ENCODE peak calls at places on chromosomes 2 and 18, in seven cellular contexts. J, D, S, C, H, R and M are unnamed samples.

GRCh38 chr2:176325732-176326131 is 56.5 kb downstream of the MTX2 start:
- DNase-seq in C (no peak), H (no peak), J (no peak), R (no peak), S (no peak), D (no peak), M (no peak)

GRCh38 chr18:45166341-45167108 is 448.8 kb upstream of the SLC14A2 start:
- DNase-seq in C (no peak), J (peak), D (no peak), S (no peak), H (no peak), R (no peak), M (no peak)

GRCh38 chr18:48201337-48201705 is 207.9 kb downstream of the ZBTB7C start:
- DNase-seq in R (no peak), D (no peak), C (peak), S (no peak), J (peak), H (no peak), M (no peak)

GRCh38 chr2:86747708-86748627 is 27.9 kb downstream of the RMND5A start:
- DNase-seq in J (peak), S (no peak), H (no peak), C (peak), D (no peak), R (no peak), M (no peak)

GRCh38 chr2:142596334-142597088 is 281.0 kb upstream of the KYNU start:
- DNase-seq in S (no peak), J (no peak), C (no peak), D (no peak), H (no peak), R (no peak), M (no peak)

GRCh38 chr18:62209046-62209445 is 22.0 kb downstream of the RELCH start:
- DNase-seq in D (no peak), H (no peak), C (no peak), S (no peak), J (no peak), R (no peak), M (no peak)

GRCh38 chr2:21194828-21195227 is 71.1 kb downstream of the TDRD15 start:
- DNase-seq in J (no peak), D (no peak), H (no peak), S (no peak), C (no peak), R (no peak), M (peak)

GRCh38 chr2:120110062-120110362 is 97.1 kb downstream of the EPB41L5 start:
- DNase-seq in C (no peak), D (no peak), R (no peak), H (no peak), J (no peak), S (no peak), M (no peak)

GRCh38 chr2:88048541-88048940 is 7.0 kb downstream of the KRCC1 start:
- DNase-seq in C (no peak), S (no peak), J (no peak), D (no peak), R (no peak), H (no peak), M (no peak)

GRCh38 chr2:121289271-121289670 is 4.3 kb upstream of the TFCP2L1 start:
- DNase-seq in R (no peak), C (no peak), D (no peak), J (no peak), S (no peak), H (no peak), M (no peak)

GRCh38 chr2:240583774-240584173 is 2.8 kb upstream of the CAPN10 start:
- DNase-seq in S (no peak), J (no peak), C (no peak), R (no peak), D (no peak), H (no peak), M (no peak)

GRCh38 chr2:183868153-183868552 is 730.2 kb upstream of the ZNF804A start:
- DNase-seq in R (no peak), C (no peak), S (no peak), H (no peak), J (no peak), D (no peak), M (no peak)

GRCh38 chr2:233980955-233981555 is 63.9 kb downstream of the TRPM8 start:
- DNase-seq in H (no peak), S (no peak), J (no peak), D (no peak), C (no peak), R (no peak), M (no peak)

GRCh38 chr2:195331124-195331523 is 325.9 kb upstream of the SLC39A10 start:
- DNase-seq in J (no peak), C (no peak), S (no peak), H (no peak), D (no peak), R (no peak), M (no peak)

GRCh38 chr2:100893753-100894530 is 74.0 kb downstream of the NPAS2 start:
- DNase-seq in C (peak), S (no peak), R (no peak), J (no peak), D (no peak), H (no peak), M (no peak)

GRCh38 chr2:16123881-16124780 is 183.8 kb downstream of the MYCN start:
- DNase-seq in H (no peak), J (no peak), D (no peak), S (no peak), R (no peak), C (no peak), M (no peak)

GRCh38 chr18:44536619-44537018 is 144.1 kb upstream of the SETBP1 start:
- DNase-seq in S (no peak), R (no peak), H (no peak), C (no peak), J (no peak), D (no peak), M (no peak)

GRCh38 chr18:27921904-27922541 is 254.9 kb downstream of the CDH2 start:
- DNase-seq in C (peak), H (no peak), S (no peak), J (peak), R (no peak), D (no peak), M (no peak)

GRCh38 chr2:127605691-127606277 is 40.2 kb upstream of the GPR17 start:
- DNase-seq in R (no peak), D (no peak), J (no peak), C (no peak), S (peak), H (no peak), M (no peak)

GRCh38 chr2:238971318-238972145 is 123.6 kb downstream of the TWIST2 start:
- DNase-seq in D (no peak), S (no peak), C (no peak), R (no peak), H (no peak), J (no peak), M (no peak)

GRCh38 chr2:64522843-64523428 is 1.2 kb upstream of the AFTPH start:
- DNase-seq in D (peak), H (peak), R (peak), C (peak), S (no peak), J (peak), M (peak)

GRCh38 chr18:74375999-74376398 is 60.4 kb downstream of the C18orf63 start:
- DNase-seq in J (no peak), C (no peak), R (no peak), H (no peak), S (no peak), D (no peak), M (no peak)

GRCh38 chr18:79903071-79903635 is 48.3 kb downstream of the SLC66A2 start:
- DNase-seq in H (no peak), S (peak), D (no peak), C (no peak), R (peak), J (no peak), M (no peak)

GRCh38 chr2:216634317-216635148 is 1.3 kb downstream of the IGFBP2 start:
- DNase-seq in D (no peak), R (no peak), J (no peak), S (no peak), H (no peak), C (no peak), M (no peak)

GRCh38 chr2:191916826-191917225 is 69.9 kb upstream of the CAVIN2 start:
- DNase-seq in S (no peak), D (no peak), R (no peak), H (no peak), J (no peak), C (no peak), M (no peak)

GRCh38 chr2:232525796-232526195 is at the start of gene CHRND:
- DNase-seq in H (no peak), D (no peak), J (no peak), R (no peak), S (no peak), C (no peak), M (peak)

GRCh38 chr2:24409700-24410556 is 49.6 kb upstream of the ITSN2 start:
- DNase-seq in S (no peak), R (no peak), D (no peak), J (peak), C (peak), H (peak), M (peak)

GRCh38 chr18:68564961-68565360 is 149.9 kb downstream of the TMX3 start:
- DNase-seq in C (no peak), H (no peak), R (no peak), S (no peak), J (no peak), D (no peak), M (no peak)

GRCh38 chr2:105932582-105932981 is 187.9 kb downstream of the NCK2 start:
- DNase-seq in H (no peak), S (no peak), C (no peak), R (no peak), D (no peak), J (no peak), M (no peak)

GRCh38 chr2:239721991-239722759 is 303.0 kb downstream of the NDUFA10 start:
- DNase-seq in C (no peak), R (peak), J (no peak), D (no peak), H (no peak), S (peak), M (no peak)

GRCh38 chr2:26849056-26850001 is 1.4 kb downstream of the DPYSL5 start:
- DNase-seq in J (no peak), R (no peak), D (peak), C (no peak), H (no peak), S (no peak), M (no peak)

GRCh38 chr2:226911932-226912331 is 76.1 kb downstream of the RHBDD1 start:
- DNase-seq in D (no peak), J (no peak), C (no peak), H (no peak), R (no peak), S (no peak), M (no peak)

GRCh38 chr18:56036673-56037072 is 448.7 kb upstream of the TCF4 start:
- DNase-seq in J (no peak), S (no peak), D (no peak), C (no peak), R (no peak), H (no peak), M (no peak)

GRCh38 chr2:225290723-225291400 is 108.6 kb upstream of the NYAP2 start:
- DNase-seq in S (no peak), H (no peak), D (no peak), J (no peak), R (no peak), C (no peak), M (no peak)

GRCh38 chr2:118224888-118225264 is 136.6 kb downstream of the INSIG2 start:
- DNase-seq in R (no peak), J (no peak), H (no peak), S (no peak), D (no peak), C (no peak), M (peak)

GRCh38 chr2:118223487-118224136 is 135.3 kb downstream of the INSIG2 start:
- DNase-seq in C (no peak), H (no peak), S (no peak), D (no peak), R (no peak), J (no peak), M (peak)

GRCh38 chr2:118221952-118222594 is 133.8 kb downstream of the INSIG2 start:
- DNase-seq in J (peak), C (peak), D (no peak), R (no peak), S (no peak), H (peak), M (peak)

GRCh38 chr2:118222643-118223486 is 134.6 kb downstream of the INSIG2 start:
- DNase-seq in D (no peak), C (no peak), J (no peak), H (no peak), S (no peak), R (no peak), M (no peak)

DNA sequence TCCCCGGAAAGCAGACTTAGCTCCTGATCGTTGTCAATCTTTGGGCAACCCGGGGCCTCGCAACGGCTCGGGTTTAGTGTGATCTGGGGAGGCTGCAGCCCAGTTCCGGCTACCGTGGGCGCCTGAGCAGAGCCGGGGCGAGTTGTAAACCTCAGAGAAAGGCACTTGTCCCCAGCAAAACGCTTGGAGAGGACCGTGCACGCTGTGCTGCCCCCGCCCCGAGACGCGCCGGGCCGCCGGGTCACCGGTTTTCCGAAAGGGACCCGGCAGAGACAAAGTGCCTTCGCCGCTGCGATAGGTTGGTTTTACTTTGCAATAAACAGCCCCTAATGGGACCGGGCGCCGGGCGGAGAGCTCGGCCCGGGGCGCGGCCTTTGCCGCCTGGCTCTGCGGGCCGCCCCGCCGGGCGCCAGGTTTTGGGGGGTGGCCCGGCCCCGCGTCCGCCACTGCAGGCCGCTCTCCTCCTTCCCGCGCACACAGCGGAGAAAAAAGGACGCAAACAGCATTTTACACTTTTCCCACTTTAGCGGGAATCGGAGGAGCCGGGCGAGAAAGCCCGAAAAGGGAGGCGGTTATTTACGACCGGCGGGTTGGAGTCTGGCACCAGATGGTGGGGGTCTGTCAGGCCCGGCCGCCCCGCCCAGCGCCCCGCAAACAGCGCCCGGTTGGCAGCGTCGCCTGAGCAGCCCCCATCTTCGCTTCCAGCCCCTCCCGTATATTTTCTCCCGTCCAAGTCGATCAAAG is 136.0 kb downstream of the INSIG2 start:
- DNase-seq in H (no peak), R (no peak), S (no peak), C (no peak), D (no peak), J (peak), M (peak)
- H3K27ac ChIP-seq in H (no peak), R (no peak), S (no peak), C (no peak), D (no peak), J (no peak), M (no peak)

GRCh38 chr2:43133336-43133707 is 93.1 kb downstream of the ZFP36L2 start:
- DNase-seq in H (no peak), J (no peak), S (no peak), C (no peak), R (no peak), D (no peak), M (no peak)

GRCh38 chr2:43131051-43131889 is 95.1 kb downstream of the ZFP36L2 start:
- DNase-seq in C (peak), J (peak), H (peak), S (peak), R (no peak), D (no peak), M (peak)

GRCh38 chr2:43133708-43134570 is 92.5 kb downstream of the ZFP36L2 start:
- DNase-seq in D (no peak), R (no peak), H (peak), C (no peak), J (no peak), S (no peak), M (no peak)

GRCh38 chr2:43131890-43132522 is 94.4 kb downstream of the ZFP36L2 start:
- DNase-seq in R (no peak), J (no peak), S (no peak), C (no peak), H (peak), D (no peak), M (no peak)

DNA sequence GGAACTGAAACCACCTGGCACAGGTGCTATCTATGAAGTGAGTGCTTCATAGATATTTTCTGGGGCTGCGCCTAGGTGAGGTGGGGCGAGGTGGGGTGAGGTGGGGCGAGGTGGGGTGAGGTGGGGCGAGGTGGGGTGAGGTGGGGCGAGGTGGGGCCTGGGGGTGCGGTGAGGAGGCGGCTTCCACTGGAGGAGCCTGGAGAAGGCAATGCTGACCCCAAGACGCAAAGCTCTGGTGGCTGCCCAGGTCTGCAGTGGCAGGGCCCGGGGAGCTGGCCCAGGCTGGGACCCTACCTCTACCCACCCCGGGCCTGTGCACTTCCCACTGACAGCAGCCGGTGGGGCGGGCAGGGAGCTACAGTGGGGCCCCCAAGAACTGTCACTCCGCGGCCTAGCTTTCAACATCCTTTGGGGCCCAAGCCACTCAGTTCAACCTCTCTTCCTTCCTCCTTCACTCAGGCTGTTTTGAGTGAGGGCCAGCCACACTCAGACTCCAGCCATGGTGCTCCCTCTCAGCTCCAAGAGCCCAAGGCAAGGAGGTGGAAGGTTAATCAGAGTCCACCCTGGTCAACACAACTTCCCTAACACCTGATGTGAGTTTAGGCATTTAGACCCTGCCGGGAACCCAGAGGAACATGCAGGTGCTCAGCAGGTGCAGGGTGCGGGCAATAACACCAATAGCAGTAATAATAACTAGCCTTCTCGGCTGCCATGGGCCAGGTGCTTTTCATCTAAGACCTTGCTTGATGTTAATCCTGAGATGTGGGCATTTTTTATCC is 93.7 kb downstream of the ZFP36L2 start:
- DNase-seq in C (no peak), J (no peak), D (no peak), S (no peak), R (no peak), H (no peak), M (no peak)
- H3K27ac ChIP-seq in C (no peak), J (peak), D (no peak), S (peak), R (peak), H (peak), M (peak)

DNA sequence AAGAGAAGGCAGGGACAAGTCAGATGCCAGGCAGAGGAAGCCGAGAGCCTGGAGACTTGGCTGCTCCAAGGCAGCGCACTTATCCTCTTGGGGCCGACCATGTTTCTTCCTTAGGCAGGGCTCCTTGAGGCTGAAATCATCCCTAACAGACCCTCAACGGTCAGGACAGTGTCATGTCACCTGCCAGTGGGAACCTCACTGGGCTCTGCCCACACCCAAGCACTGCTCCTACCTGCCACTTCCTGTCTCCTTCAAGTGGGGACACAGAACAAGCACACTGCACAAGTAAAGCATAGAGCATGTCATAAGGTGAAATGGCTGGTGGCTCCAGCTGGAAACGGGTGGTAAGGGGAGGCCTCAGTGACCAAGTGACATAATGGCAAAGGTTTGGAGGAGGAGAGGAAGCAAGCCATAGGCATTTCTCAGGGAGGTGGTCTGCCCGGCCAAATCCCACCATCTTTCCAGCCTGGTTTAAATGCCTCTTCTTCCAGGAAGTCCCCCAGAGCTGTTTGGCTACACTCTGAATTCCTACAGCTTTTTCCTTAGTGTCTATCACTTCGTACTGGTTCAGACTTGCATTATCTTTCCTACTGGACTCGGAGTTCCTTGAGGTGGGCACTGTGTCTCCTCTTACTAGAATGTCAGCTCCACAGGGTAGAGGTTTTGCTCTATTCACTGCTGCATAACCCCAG is 7.3 kb upstream of the ATOH8 start:
- DNase-seq in D (peak), C (no peak), J (no peak), S (no peak), H (no peak), R (no peak), M (no peak)
- H3K27ac ChIP-seq in D (no peak), C (no peak), J (no peak), S (peak), H (peak), R (peak), M (no peak)

GRCh38 chr2:209523041-209523740 is 99.3 kb downstream of the MAP2 start:
- DNase-seq in H (no peak), C (no peak), D (no peak), J (no peak), R (no peak), S (no peak), M (no peak)
- H3K27ac ChIP-seq in H (no peak), C (no peak), D (no peak), J (no peak), R (no peak), S (no peak), M (no peak)

GRCh38 chr2:42598656-42599267 is 30.3 kb downstream of the MTA3 start:
- DNase-seq in S (no peak), R (no peak), C (no peak), J (no peak), D (no peak), H (no peak), M (no peak)
- H3K27ac ChIP-seq in S (no peak), R (no peak), C (no peak), J (no peak), D (no peak), H (no peak), M (no peak)

DNA sequence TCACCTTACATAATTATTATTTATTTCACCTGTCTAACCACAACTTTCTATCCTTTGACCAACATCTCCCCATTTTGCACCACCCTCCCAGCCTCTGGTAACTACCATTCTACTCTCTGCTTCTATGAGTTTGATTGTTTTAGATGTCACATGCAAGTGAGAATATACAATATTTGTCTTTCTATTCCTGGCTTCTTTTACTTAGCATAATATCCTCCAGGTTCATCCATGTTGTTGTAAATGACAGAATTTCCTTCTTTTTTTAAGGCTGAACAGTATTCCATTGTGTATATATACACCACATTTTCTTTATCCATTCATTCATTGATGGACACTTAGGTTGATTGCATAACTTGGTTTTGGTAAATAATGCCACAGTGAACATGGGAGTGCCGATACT is 24.0 kb downstream of the PPM1B start:
- DNase-seq in C (no peak), R (no peak), D (no peak), J (no peak), H (no peak), S (no peak), M (no peak)
- H3K27ac ChIP-seq in C (no peak), R (no peak), D (no peak), J (no peak), H (no peak), S (no peak), M (no peak)

GRCh38 chr2:69083126-69083733 is 70.3 kb downstream of the ANTXR1 start:
- DNase-seq in J (peak), H (no peak), S (no peak), R (no peak), C (no peak), D (no peak), M (no peak)
- H3K27ac ChIP-seq in J (peak), H (peak), S (peak), R (peak), C (no peak), D (peak), M (no peak)

GRCh38 chr2:203719456-203719855 is 13.0 kb downstream of the CD28 start:
- DNase-seq in H (no peak), R (no peak), J (no peak), S (no peak), C (no peak), D (no peak), M (no peak)
- H3K27ac ChIP-seq in H (no peak), R (no peak), J (no peak), S (no peak), C (no peak), D (no peak), M (no peak)